ENCODE peak calls at places on chromosomes 7 and 10, in six cellular contexts. R is neural crest cell, E is right cardiac atrium, T is left ventricle myocardium superior, F is osteocyte, C is head of caudate nucleus. N is an unnamed sample.

GRCh38 chr7:1950066-1950622 is 280.1 kb downstream of the ELFN1 start:
- DNase-seq in F (no peak), R (no peak), C (no peak), E (peak; percentile 34), T (peak; percentile 29), N (no peak)

GRCh38 chr10:108358912-108359311 is 1194.4 kb upstream of the SORCS1 start:
- DNase-seq in R (no peak), C (no peak), T (no peak), F (no peak), E (no peak), N (no peak)

GRCh38 chr10:70940834-70941568 is 52.6 kb upstream of the PCBD1 start:
- DNase-seq in F (no peak), T (peak; percentile 82), R (no peak), C (no peak), E (peak; percentile 66), N (no peak)

GRCh38 chr7:158648787-158649186 is 55.8 kb downstream of the NCAPG2 start:
- DNase-seq in C (no peak), R (no peak), F (no peak), E (no peak), T (no peak), N (no peak)

GRCh38 chr10:27744478-27745379 is 890 bp downstream of the MKX start:
- DNase-seq in E (peak; percentile 63), F (peak; percentile 90), R (peak; percentile 34), C (no peak), T (peak; percentile 46), N (no peak)

GRCh38 chr7:41052736-41053135 is 650.2 kb downstream of the INHBA start:
- DNase-seq in T (no peak), C (no peak), R (no peak), E (no peak), F (no peak), N (no peak)

GRCh38 chr10:96833220-96834001 is 1.3 kb downstream of the LCOR start:
- DNase-seq in R (peak; percentile 37), C (no peak), E (no peak), F (no peak), T (no peak), N (no peak)

GRCh38 chr10:88092975-88093374 is 229.6 kb downstream of the PTEN start:
- DNase-seq in T (peak; percentile 68), C (no peak), R (no peak), E (peak; percentile 61), F (no peak), N (no peak)

GRCh38 chr7:131466735-131467365 is 89.6 kb downstream of the PODXL start:
- DNase-seq in T (no peak), R (no peak), F (no peak), C (no peak), E (no peak), N (no peak)

GRCh38 chr7:477626-478220 is 41.9 kb downstream of the PDGFA start:
- DNase-seq in C (peak; percentile 21), T (peak; percentile 6), E (peak; percentile 33), R (no peak), F (no peak), N (no peak)

GRCh38 chr7:71829499-71829898 is 582.6 kb downstream of the CALN1 start:
- DNase-seq in R (no peak), C (no peak), E (no peak), F (no peak), T (no peak), N (no peak)

GRCh38 chr7:123004931-123005330 is 9.4 kb upstream of the TAS2R16 start:
- DNase-seq in T (no peak), F (no peak), E (no peak), R (no peak), C (no peak), N (no peak)

GRCh38 chr10:86170255-86171153 is 196.1 kb downstream of the GRID1 start:
- DNase-seq in R (no peak), F (no peak), E (no peak), T (no peak), C (no peak), N (no peak)

GRCh38 chr10:88008866-88009470 is 145.5 kb downstream of the PTEN start:
- DNase-seq in R (no peak), C (no peak), F (no peak), T (no peak), E (no peak), N (no peak)

GRCh38 chr10:112335866-112336265 is 38.0 kb upstream of the ACSL5 start:
- DNase-seq in T (no peak), E (no peak), C (no peak), R (no peak), F (no peak), N (no peak)

GRCh38 chr7:3272691-3273141 is 28.3 kb upstream of the SDK1 start:
- DNase-seq in E (no peak), C (no peak), F (no peak), T (no peak), R (no peak), N (no peak)

GRCh38 chr10:128024426-128024825 is 101.8 kb downstream of the MKI67 start:
- DNase-seq in R (no peak), F (no peak), T (no peak), C (peak; percentile 25), E (no peak), N (no peak)

GRCh38 chr10:102775973-102776669 is 32.4 kb downstream of the WBP1L start:
- DNase-seq in T (peak; percentile 85), F (no peak), C (peak; percentile 58), E (peak; percentile 93), R (peak; percentile 28), N (peak; percentile 63)

GRCh38 chr10:75972494-75973276 is 541.3 kb downstream of the LRMDA start:
- DNase-seq in C (no peak), F (no peak), E (peak; percentile 61), T (no peak), R (no peak), N (no peak)

GRCh38 chr7:25541064-25541463 is 312.8 kb upstream of the NPVF start:
- DNase-seq in C (no peak), E (no peak), R (no peak), F (no peak), T (no peak), N (no peak)

GRCh38 chr10:29688230-29688634 is 53.5 kb upstream of the SVIL start:
- DNase-seq in C (no peak), T (no peak), F (peak; percentile 66), R (peak; percentile 6), E (no peak), N (no peak)

N was measured in T-cell.